ENCODE peak calls at places on chromosomes 7 and 10, in six cellular contexts. Q is DND-41, C is OCI-LY7, J is tibial artery, Y is upper lobe of left lung, W is Panc1. T is an unnamed sample. For H3K4me1 and H3K9me3, the result is how much of the 10 kb centered on the place peaks cover.

GRCh38 chr10:50576245-50576815 is 47.4 kb downstream of the SGMS1 start:
- DNase-seq in Q (no peak), C (no peak), J (no peak), Y (no peak), W (no peak), T (no peak)

GRCh38 chr7:147646568-147646967 is 944.0 kb upstream of the C7orf33 start:
- DNase-seq in Q (no peak), C (no peak), J (no peak), Y (no peak), W (no peak), T (no peak)

GRCh38 chr7:41881313-41882130 is 178.6 kb upstream of the INHBA start:
- DNase-seq in Q (no peak), C (peak), J (peak), Y (peak), W (no peak), T (peak)

GRCh38 chr7:2120251-2120660 is 112.5 kb downstream of the MAD1L1 start:
- DNase-seq in Q (peak), C (no peak), J (no peak), Y (no peak), W (no peak), T (peak)

GRCh38 chr7:27661776-27662489 is 750 bp downstream of the HIBADH start:
- DNase-seq in Q (peak), C (peak), J (peak), Y (peak), W (no peak), T (no peak)

GRCh38 chr7:70660154-70660818 is 471.7 kb upstream of the GALNT17 start:
- DNase-seq in Q (peak), C (no peak), J (no peak), Y (peak), W (no peak), T (peak)

GRCh38 chr7:29866490-29866930 is 60.2 kb downstream of the WIPF3 start:
- DNase-seq in Q (no peak), C (no peak), J (peak), Y (peak), W (no peak), T (no peak)

GRCh38 chr7:150568714-150569113 is 1.5 kb downstream of the GIMAP4 start:
- DNase-seq in Q (no peak), C (no peak), J (no peak), Y (no peak), W (no peak), T (peak)

GRCh38 chr7:92076509-92076908 is 57.8 kb downstream of the CYP51A1 start:
- DNase-seq in Q (no peak), C (no peak), J (no peak), Y (no peak), W (no peak), T (no peak)

GRCh38 chr10:12391191-12391590 is 41.8 kb downstream of the CAMK1D start:
- DNase-seq in Q (no peak), C (no peak), J (no peak), Y (no peak), W (no peak), T (no peak)

GRCh38 chr7:119197872-119198527 is 973.5 kb downstream of the ANKRD7 start:
- DNase-seq in Q (peak), C (peak), J (no peak), Y (peak), W (peak), T (no peak)

GRCh38 chr7:70156052-70156451 is 557.8 kb downstream of the AUTS2 start:
- DNase-seq in Q (no peak), C (no peak), J (no peak), Y (no peak), W (no peak), T (no peak)

GRCh38 chr10:86321568-86321967 is 45.0 kb downstream of the GRID1 start:
- DNase-seq in Q (no peak), C (no peak), J (no peak), Y (peak), W (no peak), T (no peak)

GRCh38 chr10:118484152-118484871 is 111.1 kb downstream of the PRLHR start:
- DNase-seq in Q (no peak), C (no peak), J (no peak), Y (no peak), W (no peak), T (no peak)

GRCh38 chr10:71969929-71970328 is 5.7 kb downstream of the CHST3 start:
- DNase-seq in Q (no peak), C (no peak), J (no peak), Y (no peak), W (no peak), T (no peak)
- H3K4me1 ChIP-seq in Q (under half), C (under half), J (half or more), Y (under half), W (half or more), T (under half)

DNA sequence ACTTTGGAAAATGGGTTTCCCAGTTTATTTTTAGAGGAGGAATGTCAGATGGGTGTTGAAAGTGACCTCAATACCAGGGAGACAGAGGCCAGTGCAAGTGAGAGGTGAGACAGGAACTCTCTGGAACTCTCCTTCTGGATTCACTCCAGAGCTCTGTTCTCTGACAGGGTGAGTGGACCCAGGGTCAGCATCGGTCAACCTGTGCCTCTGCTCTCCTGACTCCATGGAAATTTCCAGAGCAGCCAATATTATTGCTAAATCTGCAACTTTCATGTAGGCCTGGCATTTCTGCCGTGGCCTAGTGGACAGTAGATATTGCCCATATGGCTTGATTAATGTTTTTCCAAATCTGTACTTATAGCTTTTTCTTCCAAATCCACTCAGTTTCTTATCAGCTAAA is 20.2 kb downstream of the AKR1C4 start:
- DNase-seq in Q (no peak), C (no peak), J (no peak), Y (no peak), W (no peak), T (no peak)
- H3K27ac ChIP-seq in Q (no peak), C (no peak), J (no peak), Y (no peak), W (no peak), T (no peak)

GRCh38 chr7:22651036-22651435 is 76.0 kb upstream of the IL6 start:
- DNase-seq in Q (no peak), C (no peak), J (no peak), Y (no peak), W (no peak), T (no peak)

GRCh38 chr7:22645418-22646181 is 81.4 kb upstream of the IL6 start:
- DNase-seq in Q (no peak), C (peak), J (no peak), Y (no peak), W (no peak), T (no peak)

GRCh38 chr7:22651534-22652243 is 75.3 kb upstream of the IL6 start:
- DNase-seq in Q (no peak), C (no peak), J (no peak), Y (no peak), W (no peak), T (no peak)

GRCh38 chr7:22649686-22650085 is 77.3 kb upstream of the IL6 start:
- DNase-seq in Q (no peak), C (no peak), J (no peak), Y (no peak), W (no peak), T (no peak)

GRCh38 chr7:22647451-22648257 is 79.3 kb upstream of the IL6 start:
- DNase-seq in Q (no peak), C (no peak), J (no peak), Y (no peak), W (no peak), T (no peak)
- H3K9me3 ChIP-seq in Q (under half), C (under half), J (under half), Y (under half), W (half or more), T (under half)

DNA sequence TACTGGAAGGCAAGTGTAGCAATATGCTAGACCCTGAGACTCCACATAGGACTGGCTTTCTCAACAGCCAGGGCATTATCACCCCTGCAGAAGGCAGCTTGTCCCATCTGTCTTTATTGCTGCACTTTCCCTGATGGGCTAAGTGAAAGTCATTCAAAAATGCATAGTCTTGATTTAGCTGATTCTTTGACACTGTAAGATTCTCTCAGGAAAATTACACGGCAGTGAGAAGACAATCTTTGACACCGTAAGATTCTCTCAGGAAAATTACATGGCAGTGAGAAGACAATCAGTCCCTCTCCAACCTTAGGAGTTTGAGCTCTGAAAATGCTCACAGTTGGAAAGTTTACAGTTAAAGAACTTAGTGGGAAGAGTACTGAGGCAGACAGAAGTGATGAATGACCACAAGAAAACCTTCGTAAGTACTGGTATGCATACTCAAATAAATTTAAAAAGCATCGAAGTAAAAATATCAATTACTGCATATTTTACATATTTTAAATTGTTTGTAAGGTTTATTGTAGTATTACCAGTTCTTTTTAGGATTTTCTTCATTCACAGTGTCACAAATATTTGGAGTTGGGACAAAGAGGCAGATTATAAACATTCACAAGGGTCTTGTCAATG is 88.9 kb downstream of the RAPGEF5 start:
- DNase-seq in Q (no peak), C (no peak), J (no peak), Y (no peak), W (no peak), T (no peak)
- H3K4me1 ChIP-seq in Q (under half), C (under half), J (under half), Y (under half), W (under half), T (under half)

GRCh38 chr7:100852048-100852872 is at the start of gene SLC12A9:
- DNase-seq in Q (peak), C (peak), J (peak), Y (peak), W (peak), T (peak)
- H3K27ac ChIP-seq in Q (peak), C (peak), J (peak), Y (peak), W (peak), T (peak)

GRCh38 chr10:131204406-131205152 is 106.9 kb downstream of the TCERG1L start:
- DNase-seq in Q (no peak), C (no peak), J (no peak), Y (peak), W (no peak), T (no peak)
- H3K9me3 ChIP-seq in Q (under half), C (under half), J (under half), Y (under half), W (under half), T (under half)